ENCODE peak calls at places on chromosomes 4 and X, in nine cellular contexts. One of them, this sample, is unnamed.

GRCh38 chr4:56633486-56633885 is 47.6 kb downstream of the HOPX start:
- DNase-seq in A549: no peak
- DNase-seq in psoas muscle: no peak
- DNase-seq in astrocyte: no peak
- DNase-seq in CD8-positive, alpha-beta T cell: no peak
- DNase-seq in lower lobe of right lung: no peak
- DNase-seq in neural progenitor cell: no peak
- DNase-seq in ascending aorta: no peak
- DNase-seq in suprapubic skin: no peak
- DNase-seq in this sample: no peak

GRCh38 chr4:168659971-168660465 is 163.2 kb downstream of the PALLD start:
- DNase-seq in psoas muscle: no peak
- DNase-seq in lower lobe of right lung: no peak
- DNase-seq in suprapubic skin: no peak
- DNase-seq in neural progenitor cell: no peak
- DNase-seq in CD8-positive, alpha-beta T cell: no peak
- DNase-seq in ascending aorta: no peak
- DNase-seq in astrocyte: no peak
- DNase-seq in A549: no peak
- DNase-seq in this sample: no peak

GRCh38 chrX:135516376-135516775 is 4.1 kb upstream of the INTS6L start:
- DNase-seq in lower lobe of right lung: no peak
- DNase-seq in astrocyte: no peak
- DNase-seq in suprapubic skin: no peak
- DNase-seq in A549: no peak
- DNase-seq in neural progenitor cell: peak; percentile 4
- DNase-seq in psoas muscle: no peak
- DNase-seq in ascending aorta: no peak
- DNase-seq in CD8-positive, alpha-beta T cell: no peak
- DNase-seq in this sample: no peak

GRCh38 chrX:95318882-95319281 is 1365.8 kb upstream of the DIAPH2 start:
- DNase-seq in neural progenitor cell: peak; percentile 52
- DNase-seq in A549: no peak
- DNase-seq in psoas muscle: no peak
- DNase-seq in suprapubic skin: no peak
- DNase-seq in astrocyte: no peak
- DNase-seq in CD8-positive, alpha-beta T cell: no peak
- DNase-seq in lower lobe of right lung: no peak
- DNase-seq in ascending aorta: no peak
- DNase-seq in this sample: no peak

GRCh38 chr4:135777386-135777785 is 1575.8 kb upstream of the PABPC4L start:
- DNase-seq in neural progenitor cell: no peak
- DNase-seq in CD8-positive, alpha-beta T cell: no peak
- DNase-seq in lower lobe of right lung: no peak
- DNase-seq in suprapubic skin: no peak
- DNase-seq in A549: no peak
- DNase-seq in ascending aorta: no peak
- DNase-seq in psoas muscle: no peak
- DNase-seq in astrocyte: no peak
- DNase-seq in this sample: no peak

GRCh38 chr4:144611850-144612249 is 34.1 kb upstream of the HHIP start:
- DNase-seq in astrocyte: no peak
- DNase-seq in CD8-positive, alpha-beta T cell: no peak
- DNase-seq in lower lobe of right lung: no peak
- DNase-seq in A549: peak; percentile 6
- DNase-seq in neural progenitor cell: peak; percentile 51
- DNase-seq in ascending aorta: no peak
- DNase-seq in psoas muscle: no peak
- DNase-seq in suprapubic skin: no peak
- DNase-seq in this sample: peak; percentile 10

GRCh38 chr4:124111922-124112321 is 600.6 kb downstream of the ANKRD50 start:
- DNase-seq in CD8-positive, alpha-beta T cell: no peak
- DNase-seq in ascending aorta: no peak
- DNase-seq in lower lobe of right lung: no peak
- DNase-seq in neural progenitor cell: peak; percentile 74
- DNase-seq in astrocyte: peak; percentile 76
- DNase-seq in suprapubic skin: no peak
- DNase-seq in psoas muscle: no peak
- DNase-seq in A549: peak; percentile 3
- DNase-seq in this sample: no peak

GRCh38 chrX:16807548-16807947 is 21.3 kb downstream of the TXLNG start:
- DNase-seq in psoas muscle: no peak
- DNase-seq in suprapubic skin: no peak
- DNase-seq in A549: no peak
- DNase-seq in CD8-positive, alpha-beta T cell: no peak
- DNase-seq in lower lobe of right lung: no peak
- DNase-seq in astrocyte: peak; percentile 7
- DNase-seq in ascending aorta: no peak
- DNase-seq in neural progenitor cell: peak; percentile 28
- DNase-seq in this sample: no peak

GRCh38 chr4:169909897-169910296 is 116.3 kb downstream of the MFAP3L start:
- DNase-seq in lower lobe of right lung: no peak
- DNase-seq in astrocyte: no peak
- DNase-seq in A549: no peak
- DNase-seq in ascending aorta: no peak
- DNase-seq in CD8-positive, alpha-beta T cell: no peak
- DNase-seq in suprapubic skin: no peak
- DNase-seq in psoas muscle: no peak
- DNase-seq in neural progenitor cell: no peak
- DNase-seq in this sample: no peak

GRCh38 chr4:65865489-65865888 is 195.2 kb upstream of the EPHA5 start:
- DNase-seq in suprapubic skin: no peak
- DNase-seq in astrocyte: no peak
- DNase-seq in lower lobe of right lung: no peak
- DNase-seq in neural progenitor cell: peak; percentile 34
- DNase-seq in psoas muscle: no peak
- DNase-seq in CD8-positive, alpha-beta T cell: no peak
- DNase-seq in ascending aorta: no peak
- DNase-seq in A549: no peak
- DNase-seq in this sample: no peak

GRCh38 chr4:122953924-122954323 is 31.5 kb upstream of the NUDT6 start:
- DNase-seq in ascending aorta: no peak
- DNase-seq in suprapubic skin: no peak
- DNase-seq in lower lobe of right lung: no peak
- DNase-seq in A549: no peak
- DNase-seq in CD8-positive, alpha-beta T cell: no peak
- DNase-seq in psoas muscle: no peak
- DNase-seq in astrocyte: no peak
- DNase-seq in neural progenitor cell: no peak
- DNase-seq in this sample: no peak

GRCh38 chr4:48042979-48043461 is 26.4 kb downstream of the NIPAL1 start:
- DNase-seq in CD8-positive, alpha-beta T cell: no peak
- DNase-seq in neural progenitor cell: no peak
- DNase-seq in psoas muscle: no peak
- DNase-seq in lower lobe of right lung: no peak
- DNase-seq in ascending aorta: no peak
- DNase-seq in suprapubic skin: no peak
- DNase-seq in A549: no peak
- DNase-seq in astrocyte: no peak
- DNase-seq in this sample: no peak

DNA sequence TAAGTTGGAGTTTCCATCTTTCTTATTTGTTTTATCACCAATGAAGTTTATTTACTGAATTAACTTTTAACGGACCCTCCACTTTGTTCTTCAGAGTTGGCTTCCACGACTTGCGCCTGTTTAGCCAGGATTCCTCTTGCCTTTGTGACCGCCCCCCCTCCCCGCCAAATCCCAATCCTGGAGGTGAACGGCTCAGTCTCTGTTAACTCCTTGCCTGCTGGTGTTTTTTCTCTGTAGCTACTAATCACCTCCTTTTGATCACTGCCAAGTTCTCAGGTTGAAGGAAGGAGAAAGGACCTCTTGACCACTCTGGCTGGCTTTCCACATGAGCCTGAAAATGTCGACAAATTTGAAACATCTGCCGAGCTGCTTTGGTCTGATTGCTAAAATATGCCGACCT is 46.8 kb upstream of the BCOR start:
- DNase-seq in psoas muscle: no peak
- DNase-seq in suprapubic skin: no peak
- DNase-seq in CD8-positive, alpha-beta T cell: no peak
- DNase-seq in astrocyte: no peak
- DNase-seq in lower lobe of right lung: no peak
- DNase-seq in A549: no peak
- DNase-seq in ascending aorta: no peak
- DNase-seq in neural progenitor cell: peak; percentile 44
- DNase-seq in this sample: no peak
- H3K4me3 ChIP-seq in psoas muscle: no peak overlapping the region
- H3K4me3 ChIP-seq in suprapubic skin: peak overlapping the region; percentile 59
- H3K4me3 ChIP-seq in CD8-positive, alpha-beta T cell: no peak overlapping the region
- H3K4me3 ChIP-seq in astrocyte: no peak overlapping the region
- H3K4me3 ChIP-seq in lower lobe of right lung: no peak overlapping the region
- H3K4me3 ChIP-seq in A549: no peak overlapping the region
- H3K4me3 ChIP-seq in ascending aorta: no peak overlapping the region
- H3K4me3 ChIP-seq in neural progenitor cell: peak overlapping the region; percentile 49
- H3K4me3 ChIP-seq in this sample: no peak overlapping the region

DNA sequence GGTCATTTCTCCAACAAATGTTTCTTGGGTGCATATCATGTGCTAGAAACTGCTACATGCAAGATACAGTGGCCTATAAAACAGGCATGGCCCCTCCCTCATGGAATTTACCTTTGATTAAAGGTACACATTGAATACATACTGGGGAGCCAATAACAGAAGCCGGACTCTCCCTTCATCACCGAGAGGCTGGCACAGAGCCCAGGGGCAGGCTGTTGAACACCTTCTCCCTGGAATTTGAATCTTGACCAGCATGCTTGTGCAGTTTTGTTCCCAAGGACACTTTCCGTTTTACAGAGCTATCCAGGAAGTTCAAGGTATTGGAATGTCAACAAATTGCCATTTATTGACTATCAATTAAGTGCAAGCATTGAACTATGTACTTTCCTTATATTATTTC is 33.2 kb downstream of the PPARGC1A start:
- DNase-seq in suprapubic skin: no peak
- DNase-seq in CD8-positive, alpha-beta T cell: no peak
- DNase-seq in astrocyte: peak; percentile 10
- DNase-seq in A549: no peak
- DNase-seq in neural progenitor cell: no peak
- DNase-seq in ascending aorta: no peak
- DNase-seq in lower lobe of right lung: peak; percentile 63
- DNase-seq in psoas muscle: no peak
- DNase-seq in this sample: peak; percentile 40
- H3K27ac ChIP-seq in suprapubic skin: peak overlapping the region; percentile 2
- H3K27ac ChIP-seq in CD8-positive, alpha-beta T cell: no peak overlapping the region
- H3K27ac ChIP-seq in astrocyte: no peak overlapping the region
- H3K27ac ChIP-seq in A549: no peak overlapping the region
- H3K27ac ChIP-seq in neural progenitor cell: no peak overlapping the region
- H3K27ac ChIP-seq in ascending aorta: no peak overlapping the region
- H3K27ac ChIP-seq in lower lobe of right lung: no peak overlapping the region
- H3K27ac ChIP-seq in psoas muscle: peak overlapping the region; percentile 62
- H3K27ac ChIP-seq in this sample: no peak overlapping the region

GRCh38 chr4:137861682-137862081 is 329.4 kb upstream of the PCDH18 start:
- DNase-seq in suprapubic skin: no peak
- DNase-seq in ascending aorta: no peak
- DNase-seq in lower lobe of right lung: no peak
- DNase-seq in psoas muscle: no peak
- DNase-seq in astrocyte: no peak
- DNase-seq in neural progenitor cell: peak; percentile 16
- DNase-seq in CD8-positive, alpha-beta T cell: no peak
- DNase-seq in A549: no peak
- DNase-seq in this sample: no peak
- TF ChIP-seq CTCF in suprapubic skin: peak; percentile 23
- TF ChIP-seq CTCF in ascending aorta: peak; percentile 55
- TF ChIP-seq CTCF in lower lobe of right lung: peak; percentile 37
- TF ChIP-seq CTCF in psoas muscle: peak; percentile 41
- TF ChIP-seq CTCF in astrocyte: peak; percentile 32
- TF ChIP-seq CTCF in neural progenitor cell: peak; percentile 61
- TF ChIP-seq CTCF in CD8-positive, alpha-beta T cell: no peak
- TF ChIP-seq CTCF in A549: peak; percentile 37
- TF ChIP-seq CTCF in this sample: peak; percentile 54

GRCh38 chr4:6940744-6941137 is 31.1 kb downstream of the TBC1D14 start:
- DNase-seq in suprapubic skin: no peak
- DNase-seq in A549: no peak
- DNase-seq in ascending aorta: no peak
- DNase-seq in lower lobe of right lung: peak; percentile 18
- DNase-seq in CD8-positive, alpha-beta T cell: no peak
- DNase-seq in neural progenitor cell: no peak
- DNase-seq in astrocyte: no peak
- DNase-seq in psoas muscle: peak; percentile 30
- DNase-seq in this sample: no peak

GRCh38 chr4:6943012-6943869 is 33.6 kb downstream of the TBC1D14 start:
- DNase-seq in CD8-positive, alpha-beta T cell: no peak
- DNase-seq in lower lobe of right lung: no peak
- DNase-seq in suprapubic skin: no peak
- DNase-seq in psoas muscle: peak; percentile 47
- DNase-seq in neural progenitor cell: peak; percentile 41
- DNase-seq in astrocyte: no peak
- DNase-seq in ascending aorta: no peak
- DNase-seq in A549: no peak
- DNase-seq in this sample: no peak

GRCh38 chr4:6941796-6942195 is 32.2 kb downstream of the TBC1D14 start:
- DNase-seq in CD8-positive, alpha-beta T cell: no peak
- DNase-seq in ascending aorta: no peak
- DNase-seq in neural progenitor cell: no peak
- DNase-seq in psoas muscle: no peak
- DNase-seq in lower lobe of right lung: no peak
- DNase-seq in astrocyte: no peak
- DNase-seq in A549: no peak
- DNase-seq in suprapubic skin: no peak
- DNase-seq in this sample: no peak

GRCh38 chr4:6943870-6944195 is 34.2 kb downstream of the TBC1D14 start:
- DNase-seq in astrocyte: no peak
- DNase-seq in suprapubic skin: no peak
- DNase-seq in lower lobe of right lung: no peak
- DNase-seq in CD8-positive, alpha-beta T cell: no peak
- DNase-seq in ascending aorta: no peak
- DNase-seq in neural progenitor cell: no peak
- DNase-seq in A549: no peak
- DNase-seq in psoas muscle: no peak
- DNase-seq in this sample: no peak

DNA sequence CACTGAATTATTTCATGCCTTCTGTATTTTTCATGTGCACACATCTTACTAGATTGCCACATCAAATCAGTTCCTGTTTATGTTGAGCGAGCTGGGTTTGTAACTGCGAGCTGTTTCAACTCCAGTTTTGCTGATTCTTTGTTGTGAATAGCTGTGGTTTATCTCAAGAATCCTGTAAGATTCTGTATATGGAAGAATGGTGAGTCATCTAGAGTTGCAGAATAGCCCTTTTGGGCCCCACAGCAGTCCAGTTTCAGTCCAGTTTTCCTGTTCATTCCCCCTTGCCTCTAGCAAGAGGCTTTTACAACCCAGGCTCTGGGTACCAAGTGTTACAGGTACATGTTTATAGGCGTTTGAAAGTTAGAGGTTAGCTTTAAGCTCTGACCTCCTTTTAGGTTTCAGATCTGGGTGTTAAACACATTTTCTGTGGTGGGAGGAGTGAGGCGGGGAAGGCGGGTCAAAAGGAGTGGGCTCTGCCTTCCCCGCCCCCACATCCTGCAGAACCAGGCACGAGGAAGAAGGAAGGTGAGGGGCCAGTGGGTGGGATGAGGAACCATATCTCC is 32.7 kb downstream of the TBC1D14 start:
- DNase-seq in suprapubic skin: no peak
- DNase-seq in astrocyte: peak; percentile 93
- DNase-seq in ascending aorta: no peak
- DNase-seq in CD8-positive, alpha-beta T cell: peak; percentile 30
- DNase-seq in lower lobe of right lung: no peak
- DNase-seq in A549: peak; percentile 29
- DNase-seq in psoas muscle: peak; percentile 48
- DNase-seq in neural progenitor cell: no peak
- DNase-seq in this sample: no peak
- H3K4me3 ChIP-seq in suprapubic skin: no peak overlapping the region
- H3K4me3 ChIP-seq in astrocyte: no peak overlapping the region
- H3K4me3 ChIP-seq in ascending aorta: no peak overlapping the region
- H3K4me3 ChIP-seq in CD8-positive, alpha-beta T cell: peak overlapping the region; percentile 30
- H3K4me3 ChIP-seq in lower lobe of right lung: no peak overlapping the region
- H3K4me3 ChIP-seq in A549: no peak overlapping the region
- H3K4me3 ChIP-seq in psoas muscle: no peak overlapping the region
- H3K4me3 ChIP-seq in neural progenitor cell: no peak overlapping the region
- H3K4me3 ChIP-seq in this sample: no peak overlapping the region

GRCh38 chrX:37846141-37846540 is 1.2 kb downstream of the DYNLT3 start:
- DNase-seq in A549: no peak
- DNase-seq in lower lobe of right lung: no peak
- DNase-seq in suprapubic skin: no peak
- DNase-seq in CD8-positive, alpha-beta T cell: peak; percentile 11
- DNase-seq in neural progenitor cell: no peak
- DNase-seq in ascending aorta: no peak
- DNase-seq in psoas muscle: no peak
- DNase-seq in astrocyte: peak; percentile 28
- DNase-seq in this sample: no peak
- H3K27ac ChIP-seq in A549: no peak overlapping the region
- H3K27ac ChIP-seq in lower lobe of right lung: peak overlapping the region; percentile 83
- H3K27ac ChIP-seq in suprapubic skin: no peak overlapping the region
- H3K27ac ChIP-seq in CD8-positive, alpha-beta T cell: peak overlapping the region; percentile 93
- H3K27ac ChIP-seq in neural progenitor cell: no peak overlapping the region
- H3K27ac ChIP-seq in ascending aorta: peak overlapping the region; percentile 88
- H3K27ac ChIP-seq in psoas muscle: no peak overlapping the region
- H3K27ac ChIP-seq in astrocyte: peak overlapping the region; percentile 63
- H3K27ac ChIP-seq in this sample: no peak overlapping the region

This sample was measured in dorsolateral prefrontal cortex.